ENCODE peak calls at places on chromosomes 13 and 19, in five cellular contexts. Q, F, L, A and R are unnamed samples. For H3K4me1, the result is how much of the 10 kb centered on the place peaks cover.

GRCh38 chr13:37175996-37176395 is 70.5 kb upstream of the CSNK1A1L start:
- DNase-seq in F (no peak), Q (peak), L (no peak), A (no peak), R (no peak)

GRCh38 chr13:92510416-92510815 is 716.2 kb upstream of the GPC6 start:
- DNase-seq in A (no peak), L (no peak), F (no peak), Q (peak), R (no peak)

GRCh38 chr19:50514346-50515167 is 844 bp upstream of the ASPDH start:
- DNase-seq in F (no peak), A (no peak), L (no peak), Q (no peak), R (no peak)

GRCh38 chr19:11382898-11383705 is 1.0 kb downstream of the EPOR start:
- DNase-seq in A (peak), F (no peak), L (no peak), Q (no peak), R (peak)

GRCh38 chr19:53621885-53622710 is 9.7 kb upstream of the DPRX start:
- DNase-seq in F (no peak), L (peak), Q (no peak), A (no peak), R (no peak)

GRCh38 chr13:29743229-29743786 is 107.1 kb downstream of the UBL3 start:
- DNase-seq in F (peak), L (peak), A (peak), Q (peak), R (no peak)

GRCh38 chr13:102555914-102556553 is 40.8 kb upstream of the TPP2 start:
- DNase-seq in F (no peak), Q (peak), L (no peak), A (no peak), R (no peak)

GRCh38 chr19:46225558-46226004 is 4.0 kb upstream of the IGFL1 start:
- DNase-seq in A (no peak), L (no peak), F (no peak), Q (peak), R (no peak)

GRCh38 chr19:29772696-29773095 is 39.1 kb upstream of the CCNE1 start:
- DNase-seq in A (no peak), Q (no peak), L (no peak), F (no peak), R (no peak)

GRCh38 chr13:106917673-106918652 is 350.0 kb upstream of the ARGLU1 start:
- DNase-seq in F (peak), Q (peak), A (peak), L (peak), R (peak)

GRCh38 chr13:83825676-83826075 is 56.6 kb downstream of the SLITRK1 start:
- DNase-seq in A (no peak), F (no peak), Q (no peak), L (no peak), R (no peak)

GRCh38 chr19:5545984-5546383 is 21.8 kb downstream of the TINCR start:
- DNase-seq in Q (no peak), A (no peak), L (no peak), F (no peak), R (no peak)

GRCh38 chr19:5542665-5543064 is 25.1 kb downstream of the TINCR start:
- DNase-seq in L (no peak), Q (no peak), A (no peak), F (no peak), R (no peak)

GRCh38 chr19:5545051-5545450 is 22.7 kb downstream of the TINCR start:
- DNase-seq in Q (no peak), F (no peak), A (no peak), L (no peak), R (no peak)

DNA sequence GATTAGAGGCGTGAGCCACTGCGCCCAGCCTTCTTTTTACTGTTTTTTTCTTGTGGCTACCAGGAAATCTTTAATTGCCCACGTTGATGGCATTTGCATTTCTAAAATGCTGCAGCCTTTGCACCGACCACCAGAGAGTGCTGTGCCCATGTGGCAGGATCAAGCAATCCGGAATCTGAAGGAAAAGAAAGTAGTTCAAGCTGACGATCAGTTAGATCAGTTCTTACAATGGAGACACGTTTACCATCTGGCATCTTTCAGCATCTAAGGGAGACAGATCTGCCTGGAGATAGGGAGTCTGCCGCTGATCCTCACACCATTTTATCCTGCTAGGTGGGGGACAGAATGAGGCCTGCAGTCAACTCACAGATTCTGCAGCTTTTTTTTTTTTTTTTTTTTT is 19.9 kb downstream of the TINCR start:
- DNase-seq in A (no peak), L (no peak), Q (peak), F (no peak), R (no peak)
- TF ChIP-seq CTCF in A (peak), L (no peak), Q (peak), F (peak), R (peak)

DNA sequence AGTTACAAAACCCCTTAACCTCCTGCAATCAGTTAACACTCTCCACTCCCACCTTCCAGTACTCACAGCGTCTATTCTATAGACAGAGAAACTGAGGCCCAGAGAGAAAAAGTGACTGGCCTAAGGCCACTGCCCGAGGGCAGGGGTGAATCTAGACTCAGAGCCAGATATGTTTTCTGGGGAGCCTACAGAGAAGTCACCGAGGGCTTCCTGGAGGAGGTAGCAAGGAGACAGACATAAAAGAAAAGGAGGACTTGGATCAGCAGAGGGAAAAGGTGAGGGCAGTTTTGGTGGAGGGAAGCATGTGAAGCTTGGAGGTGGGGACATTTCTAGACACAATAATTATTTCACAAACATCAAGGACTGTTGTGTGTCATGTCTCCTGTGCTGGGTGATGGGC is 1.6 kb upstream of the COMP start:
- DNase-seq in A (no peak), L (no peak), Q (no peak), F (no peak), R (no peak)
- H3K4me3 ChIP-seq in A (no peak), L (no peak), Q (no peak), F (no peak), R (no peak)

GRCh38 chr13:35990196-35990595 is 141.0 kb downstream of the DCLK1 start:
- DNase-seq in A (no peak), L (no peak), Q (no peak), F (no peak), R (no peak)
- H3K4me1 ChIP-seq in A (under half), L (under half), Q (under half), F (under half), R (under half)

GRCh38 chr13:42216422-42216735 is 55.6 kb upstream of the AKAP11 start:
- DNase-seq in L (no peak), Q (no peak), F (no peak), A (no peak), R (no peak)

GRCh38 chr13:42219051-42219450 is 52.9 kb upstream of the AKAP11 start:
- DNase-seq in F (no peak), A (no peak), L (no peak), Q (no peak), R (no peak)

GRCh38 chr13:42219870-42220269 is 52.1 kb upstream of the AKAP11 start:
- DNase-seq in Q (no peak), L (no peak), A (no peak), F (no peak), R (no peak)

GRCh38 chr13:42221321-42221720 is 50.6 kb upstream of the AKAP11 start:
- DNase-seq in A (no peak), F (no peak), L (no peak), Q (no peak), R (no peak)

DNA sequence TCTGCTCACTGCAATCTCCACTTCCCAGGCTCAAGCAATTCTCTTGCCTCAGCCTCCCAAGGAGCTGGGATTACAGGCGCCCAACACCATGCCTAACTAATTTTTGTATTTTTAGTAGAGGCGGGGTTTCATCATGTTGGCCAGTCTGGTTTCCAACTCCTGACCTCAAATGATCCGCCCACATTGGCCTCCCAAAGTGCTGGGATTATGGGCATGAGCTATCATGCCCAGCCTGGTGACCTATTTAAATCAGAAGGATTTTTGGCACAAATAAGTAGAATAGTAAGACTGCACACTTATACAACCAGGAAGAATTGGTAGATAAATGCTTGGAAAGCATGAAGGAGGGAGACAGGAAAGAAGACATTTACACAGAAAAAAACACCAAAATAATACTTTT is 53.4 kb upstream of the AKAP11 start:
- DNase-seq in A (no peak), L (no peak), Q (no peak), F (no peak), R (no peak)
- TF ChIP-seq CTCF in A (no peak), L (no peak), Q (no peak), F (no peak), R (no peak)

GRCh38 chr19:1069009-1069779 is 2.2 kb downstream of the ARHGAP45 start:
- DNase-seq in L (no peak), A (peak), Q (no peak), F (no peak), R (peak)

GRCh38 chr19:1070576-1070930 is 3.6 kb downstream of the ARHGAP45 start:
- DNase-seq in L (no peak), A (no peak), F (no peak), Q (no peak), R (no peak)

GRCh38 chr19:1072371-1073015 is 5.5 kb downstream of the ARHGAP45 start:
- DNase-seq in F (no peak), Q (no peak), A (no peak), L (no peak), R (no peak)

GRCh38 chr19:1073063-1073955 is 6.3 kb downstream of the ARHGAP45 start:
- DNase-seq in Q (no peak), L (no peak), A (no peak), F (no peak), R (no peak)

GRCh38 chr19:1070931-1071791 is 4.2 kb downstream of the ARHGAP45 start:
- DNase-seq in A (no peak), Q (no peak), F (no peak), L (no peak), R (no peak)
- H3K4me3 ChIP-seq in A (peak), Q (no peak), F (no peak), L (peak), R (no peak)